ENCODE peak calls at places on chromosome 7, in seven cellular contexts. Y is mammary epithelial cell, R is mesendoderm, C is adipocyte, I is IMR-90, O is HCT116, Z is trophoblast cell. A is an unnamed sample.

GRCh38 chr7:918118-918425 is 36.4 kb downstream of the ADAP1 start:
- DNase-seq in Y (no peak), R (no peak), C (no peak), I (no peak), O (no peak), Z (no peak), A (no peak)

GRCh38 chr7:36969376-36969775 is 245.1 kb upstream of the AOAH start:
- DNase-seq in Y (no peak), R (no peak), C (no peak), I (no peak), O (no peak), Z (no peak), A (peak)

GRCh38 chr7:132858251-132858650 is 223.6 kb downstream of the CHCHD3 start:
- DNase-seq in Y (no peak), R (no peak), C (no peak), I (no peak), O (no peak), Z (no peak), A (no peak)

GRCh38 chr7:99244942-99245341 is 27.7 kb upstream of the MYH16 start:
- DNase-seq in Y (peak), R (no peak), C (peak), I (peak), O (no peak), Z (no peak), A (no peak)

GRCh38 chr7:28329616-28330373 is 82.5 kb upstream of the CREB5 start:
- DNase-seq in Y (no peak), R (no peak), C (no peak), I (no peak), O (no peak), Z (no peak), A (no peak)

GRCh38 chr7:48004023-48004422 is 24.6 kb upstream of the HUS1 start:
- DNase-seq in Y (no peak), R (no peak), C (no peak), I (no peak), O (no peak), Z (no peak), A (no peak)

GRCh38 chr7:94170836-94171235 is 166.7 kb upstream of the BET1 start:
- DNase-seq in Y (peak), R (no peak), C (no peak), I (no peak), O (no peak), Z (no peak), A (no peak)

GRCh38 chr7:140876519-140877248 is 48.0 kb downstream of the BRAF start:
- DNase-seq in Y (peak), R (no peak), C (peak), I (peak), O (no peak), Z (peak), A (no peak)

GRCh38 chr7:45224832-45225231 is 67.2 kb downstream of the RAMP3 start:
- DNase-seq in Y (no peak), R (peak), C (no peak), I (no peak), O (no peak), Z (no peak), A (peak)

DNA sequence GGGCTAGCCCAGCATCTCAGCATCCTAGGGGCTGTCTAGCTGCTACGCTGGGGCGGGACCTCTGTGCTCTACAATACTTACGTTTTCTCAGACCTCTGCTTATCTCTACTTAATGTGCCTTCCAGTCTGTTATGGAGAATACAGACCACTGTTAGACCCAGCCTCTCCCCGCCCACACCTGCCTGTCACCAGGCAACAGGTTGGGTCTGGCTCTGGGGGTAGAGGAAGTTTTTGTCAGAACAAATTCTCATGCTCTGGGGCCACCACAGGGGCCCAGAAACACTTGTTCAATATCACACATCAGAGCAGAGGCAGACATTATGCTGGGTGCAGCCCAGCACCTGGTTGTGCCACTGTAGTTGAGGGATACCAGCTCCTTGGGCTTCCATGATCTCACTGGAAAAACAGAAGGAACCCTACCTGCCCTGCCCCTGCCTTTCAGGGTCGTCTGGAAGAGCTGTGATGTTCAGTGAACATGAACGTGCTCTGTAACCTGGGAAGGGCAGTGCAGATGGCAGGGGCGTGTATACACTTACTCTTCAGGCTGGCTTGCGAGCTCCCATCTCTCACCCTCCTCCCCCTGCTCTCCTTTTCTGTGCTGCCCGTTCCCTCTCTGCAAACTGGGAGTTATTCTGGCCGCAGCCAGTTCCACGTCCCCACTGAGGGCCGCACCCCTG is 135.2 kb upstream of the PODXL start:
- DNase-seq in Y (no peak), R (no peak), C (no peak), I (no peak), O (no peak), Z (no peak), A (no peak)
- H3K9ac ChIP-seq in Y (no peak), R (no peak), C (no peak), I (no peak), O (no peak), Z (no peak), A (no peak)

GRCh38 chr7:128903621-128904361 is 6.7 kb downstream of the KCP start:
- DNase-seq in Y (no peak), R (no peak), C (no peak), I (no peak), O (no peak), Z (no peak), A (no peak)
- H3K9ac ChIP-seq in Y (no peak), R (no peak), C (no peak), I (no peak), O (no peak), Z (no peak), A (no peak)

DNA sequence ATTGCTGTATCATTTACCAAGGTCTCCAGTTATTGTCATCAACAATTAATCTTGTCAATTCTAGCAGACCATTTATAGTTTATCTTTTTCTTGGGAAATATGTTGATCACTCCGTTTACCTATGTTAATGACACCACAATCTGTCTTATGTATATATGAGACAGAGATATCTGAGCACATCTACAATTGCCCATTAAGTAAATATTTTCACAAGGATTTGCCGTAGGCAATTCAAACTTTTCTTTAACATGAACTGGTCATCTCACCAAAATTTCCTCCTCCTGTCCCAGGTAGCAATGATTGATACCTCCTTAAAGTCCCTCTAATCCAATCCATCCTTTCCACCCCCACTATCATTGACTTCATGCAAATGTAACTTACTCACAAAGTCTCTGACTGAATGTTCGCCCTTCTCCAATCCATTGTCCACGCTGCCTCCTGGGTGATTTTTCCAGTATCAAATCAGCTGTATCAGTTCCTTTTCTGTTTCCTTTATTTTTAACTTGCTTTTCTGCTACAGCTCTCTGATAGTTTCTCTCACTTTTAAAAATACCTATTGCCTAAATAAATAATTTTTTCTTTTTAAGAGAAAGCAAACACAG is 138.3 kb downstream of the GNAT3 start:
- DNase-seq in Y (no peak), R (peak), C (no peak), I (no peak), O (no peak), Z (peak), A (no peak)
- H3K9ac ChIP-seq in Y (no peak), R (no peak), C (no peak), I (no peak), O (no peak), Z (no peak), A (no peak)

GRCh38 chr7:46723003-46723402 is 801.9 kb upstream of the IGFBP3 start:
- DNase-seq in Y (no peak), R (no peak), C (no peak), I (no peak), O (no peak), Z (no peak), A (no peak)

GRCh38 chr7:46720761-46721160 is 799.7 kb upstream of the IGFBP3 start:
- DNase-seq in Y (no peak), R (no peak), C (no peak), I (no peak), O (no peak), Z (no peak), A (no peak)

GRCh38 chr7:46725838-46726237 is 804.8 kb upstream of the IGFBP3 start:
- DNase-seq in Y (no peak), R (no peak), C (no peak), I (peak), O (no peak), Z (no peak), A (no peak)

GRCh38 chr7:46725136-46725535 is 804.1 kb upstream of the IGFBP3 start:
- DNase-seq in Y (peak), R (no peak), C (no peak), I (no peak), O (no peak), Z (no peak), A (no peak)

GRCh38 chr7:46723742-46724141 is 802.7 kb upstream of the IGFBP3 start:
- DNase-seq in Y (no peak), R (no peak), C (no peak), I (no peak), O (no peak), Z (no peak), A (no peak)
- H3K9ac ChIP-seq in Y (no peak), R (no peak), C (no peak), I (no peak), O (no peak), Z (no peak), A (no peak)

GRCh38 chr7:151250181-151251095 is 1.9 kb upstream of the SMARCD3 start:
- DNase-seq in Y (no peak), R (no peak), C (no peak), I (no peak), O (no peak), Z (no peak), A (no peak)

GRCh38 chr7:151251926-151252835 is 3.7 kb upstream of the SMARCD3 start:
- DNase-seq in Y (peak), R (peak), C (peak), I (peak), O (no peak), Z (peak), A (no peak)

GRCh38 chr7:151252961-151253691 is 4.6 kb upstream of the SMARCD3 start:
- DNase-seq in Y (no peak), R (peak), C (peak), I (no peak), O (no peak), Z (no peak), A (no peak)

GRCh38 chr7:151249732-151250072 is 1.2 kb upstream of the SMARCD3 start:
- DNase-seq in Y (no peak), R (peak), C (peak), I (peak), O (peak), Z (peak), A (no peak)

DNA sequence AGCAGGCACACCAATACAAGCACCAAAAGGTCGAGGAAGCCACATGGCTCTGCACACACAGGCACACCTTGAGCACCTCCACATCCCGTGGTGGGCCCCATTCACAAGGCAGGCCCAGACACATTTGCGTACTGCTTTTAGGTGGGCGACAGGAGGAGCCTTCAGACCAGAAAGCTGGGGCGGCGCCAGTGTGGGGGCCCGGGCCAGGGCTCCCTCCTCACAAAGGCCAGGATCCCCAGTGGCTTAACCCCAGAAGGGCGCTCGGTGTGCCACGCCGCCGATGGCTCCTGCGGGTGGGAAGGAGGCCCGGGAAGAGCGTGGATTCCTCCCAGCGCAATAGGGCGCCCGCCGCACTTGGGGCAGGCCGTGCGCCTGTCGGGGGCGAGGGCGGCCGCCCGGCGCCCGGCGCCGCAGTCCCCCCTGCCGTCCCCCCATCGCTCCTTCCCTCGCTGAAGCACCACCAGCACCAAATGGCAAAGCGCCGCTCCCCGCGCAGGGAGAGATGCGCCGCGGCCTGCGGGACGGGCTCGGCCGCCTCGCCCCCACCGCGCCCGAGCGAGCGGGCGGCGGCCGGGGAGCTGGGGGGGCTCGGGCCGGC is 2.9 kb upstream of the SMARCD3 start:
- DNase-seq in Y (peak), R (no peak), C (no peak), I (peak), O (no peak), Z (peak), A (peak)
- H3K9ac ChIP-seq in Y (no peak), R (peak), C (peak), I (peak), O (peak), Z (peak), A (peak)

GRCh38 chr7:43646603-43647313 is 63.9 kb downstream of the STK17A start:
- DNase-seq in Y (no peak), R (peak), C (peak), I (peak), O (no peak), Z (no peak), A (no peak)

GRCh38 chr7:43647772-43648643 is 65.1 kb downstream of the STK17A start:
- DNase-seq in Y (peak), R (peak), C (peak), I (peak), O (peak), Z (peak), A (no peak)

GRCh38 chr7:43647314-43647691 is 64.4 kb downstream of the STK17A start:
- DNase-seq in Y (no peak), R (peak), C (peak), I (peak), O (no peak), Z (no peak), A (no peak)

GRCh38 chr7:43643842-43644241 is 60.9 kb downstream of the STK17A start:
- DNase-seq in Y (no peak), R (no peak), C (no peak), I (no peak), O (no peak), Z (no peak), A (no peak)

DNA sequence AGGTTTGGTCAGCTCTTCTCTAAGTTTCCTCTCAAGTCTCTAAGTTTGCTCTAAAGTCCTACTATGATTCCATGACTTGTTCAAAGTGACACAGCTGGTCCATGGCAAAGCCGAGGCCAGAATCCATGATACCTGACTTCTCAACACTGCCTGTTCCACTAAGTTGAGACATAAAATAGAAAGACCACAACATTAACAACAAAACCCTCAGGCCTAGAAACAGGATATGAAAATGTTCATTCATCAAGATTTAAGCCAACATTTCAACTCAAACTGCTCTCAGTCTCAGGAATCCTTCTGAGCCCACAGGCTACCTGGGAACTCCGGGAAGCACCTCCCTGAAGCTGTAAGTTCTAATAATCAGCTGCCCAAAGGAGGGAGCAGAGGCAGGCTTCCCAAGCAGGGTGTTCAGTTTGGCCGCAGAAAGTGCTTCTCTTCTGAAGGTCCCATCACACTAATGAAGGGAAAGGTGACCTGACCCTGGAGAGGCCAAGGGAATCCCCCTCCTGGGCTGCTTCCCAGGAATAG is 62.9 kb downstream of the STK17A start:
- DNase-seq in Y (no peak), R (no peak), C (no peak), I (no peak), O (no peak), Z (no peak), A (no peak)
- H3K9ac ChIP-seq in Y (peak), R (no peak), C (peak), I (peak), O (no peak), Z (no peak), A (no peak)

GRCh38 chr7:102444961-102445673 is 11.7 kb downstream of the ORAI2 start:
- DNase-seq in Y (no peak), R (no peak), C (no peak), I (no peak), O (no peak), Z (no peak), A (no peak)

GRCh38 chr7:102445674-102446071 is 12.3 kb downstream of the ORAI2 start:
- DNase-seq in Y (no peak), R (no peak), C (no peak), I (no peak), O (no peak), Z (no peak), A (no peak)

GRCh38 chr7:102436123-102436522 is 2.7 kb downstream of the ORAI2 start:
- DNase-seq in Y (no peak), R (no peak), C (no peak), I (no peak), O (no peak), Z (no peak), A (no peak)

DNA sequence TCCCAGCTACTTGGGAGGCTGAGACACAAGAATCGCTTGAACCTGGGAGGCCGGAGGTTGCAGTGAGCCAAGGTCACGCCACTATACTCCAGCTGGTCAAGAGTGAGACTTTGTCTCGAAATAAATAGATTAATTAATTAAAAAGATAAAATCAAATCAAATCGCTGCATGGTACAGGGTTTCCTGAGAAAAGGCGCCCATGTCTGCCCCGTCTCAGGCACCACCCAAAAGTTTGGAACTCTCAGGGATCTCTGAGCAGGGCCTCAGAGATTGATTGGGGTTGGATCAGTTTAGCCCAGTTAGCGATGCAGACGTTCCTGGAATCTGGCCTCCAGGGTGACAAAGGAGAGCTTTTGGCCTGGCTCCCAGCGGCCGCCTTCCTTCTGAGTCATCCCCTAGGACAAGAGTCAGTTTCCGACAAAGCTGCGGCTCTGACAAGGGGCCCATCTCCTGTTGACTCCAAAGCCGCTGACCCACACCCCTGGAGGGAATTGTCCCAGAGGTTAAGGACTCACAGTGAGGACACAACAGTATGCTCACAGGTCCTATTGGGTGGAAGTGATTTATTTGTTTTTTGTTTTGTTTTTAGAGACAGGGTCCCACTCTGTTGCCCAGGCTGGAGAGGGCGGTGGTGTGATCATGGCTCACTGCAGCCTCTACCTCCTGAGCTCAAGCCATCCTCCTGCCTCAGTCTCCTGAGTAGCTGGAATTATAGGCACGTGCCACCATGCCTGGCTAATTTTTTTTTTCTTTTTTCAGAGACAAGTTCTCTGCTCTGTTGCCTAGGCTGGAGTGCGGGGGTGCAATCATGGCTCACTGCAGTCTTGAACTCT is 6.8 kb downstream of the ORAI2 start:
- DNase-seq in Y (peak), R (peak), C (peak), I (peak), O (peak), Z (peak), A (no peak)
- H3K9ac ChIP-seq in Y (no peak), R (no peak), C (no peak), I (no peak), O (peak), Z (no peak), A (no peak)

DNA sequence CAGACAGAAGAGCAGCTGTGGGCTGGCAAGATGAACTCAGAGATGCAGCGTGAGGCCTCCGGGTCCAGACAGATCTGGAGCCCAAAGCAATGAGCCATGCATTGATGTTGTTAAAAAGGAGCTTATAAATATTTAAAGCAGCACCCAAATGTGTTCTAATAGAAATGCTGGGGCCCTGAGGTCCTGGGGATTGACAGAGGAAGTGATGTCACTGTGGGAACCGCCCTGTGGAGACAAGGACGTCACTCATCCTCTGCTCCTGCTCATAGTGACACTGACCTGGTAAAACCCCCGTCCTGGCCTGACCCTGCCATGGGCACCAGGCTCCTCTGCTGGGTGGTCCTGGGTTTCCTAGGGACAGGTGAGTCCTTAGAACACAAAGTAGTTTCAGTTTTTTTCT is 197.0 kb upstream of the PRSS58 start:
- DNase-seq in Y (no peak), R (no peak), C (no peak), I (no peak), O (no peak), Z (no peak), A (peak)
- H3K9ac ChIP-seq in Y (no peak), R (no peak), C (no peak), I (no peak), O (no peak), Z (no peak), A (peak)

GRCh38 chr7:150384406-150385239 is 5.5 kb downstream of the ZNF775 start:
- DNase-seq in Y (no peak), R (no peak), C (no peak), I (no peak), O (no peak), Z (no peak), A (no peak)
- H3K9ac ChIP-seq in Y (no peak), R (peak), C (no peak), I (no peak), O (no peak), Z (no peak), A (no peak)